ENCODE peak calls at places on chromosomes 12 and 14, in eight cellular contexts. V is T-cell; M is GM13976; Q is IMR-90; Z is naive thymus-derived CD8-positive, alpha-beta T cell; K is neural crest cell; S is mesothelial cell of epicardium; D is Ammon's horn. E is an unnamed sample.

GRCh38 chr14:52740751-52741150 is 10.8 kb downstream of the STYX start:
- DNase-seq in K (no peak), M (no peak), S (no peak), D (no peak), V (no peak), Z (no peak), Q (no peak), E (no peak)

GRCh38 chr12:92628476-92628875 is 74.3 kb upstream of the PLEKHG7 start:
- DNase-seq in K (no peak), M (no peak), Q (peak; percentile 87), Z (no peak), V (no peak), S (no peak), D (no peak), E (no peak)

GRCh38 chr14:101599234-101599885 is 38.1 kb downstream of the DIO3 start:
- DNase-seq in Q (no peak), M (no peak), Z (no peak), V (no peak), K (no peak), S (no peak), D (no peak), E (no peak)

GRCh38 chr12:24948816-24949722 is at the start of gene BCAT1:
- DNase-seq in K (peak; percentile 70), S (peak; percentile 76), V (peak; percentile 11), Q (peak; percentile 88), D (peak; percentile 72), Z (peak; percentile 12), M (peak; percentile 60), E (no peak)

GRCh38 chr12:52697058-52697582 is 6.2 kb downstream of the KRT77 start:
- DNase-seq in Q (no peak), M (no peak), S (no peak), V (no peak), D (no peak), Z (no peak), K (no peak), E (no peak)

GRCh38 chr14:65850429-65851145 is 438.1 kb downstream of the FUT8 start:
- DNase-seq in D (peak; percentile 19), V (peak; percentile 56), K (no peak), S (no peak), Z (peak; percentile 45), M (no peak), Q (no peak), E (peak; percentile 96)

GRCh38 chr12:50647479-50647878 is 116.4 kb upstream of the ATF1 start:
- DNase-seq in D (no peak), S (no peak), Z (no peak), K (no peak), M (no peak), V (no peak), Q (peak; percentile 37), E (no peak)

GRCh38 chr12:70733385-70733784 is 96.2 kb upstream of the PTPRB start:
- DNase-seq in Q (peak; percentile 67), Z (peak; percentile 4), S (no peak), K (peak; percentile 16), M (peak; percentile 59), D (peak; percentile 87), V (no peak), E (peak; percentile 90)

GRCh38 chr14:39246618-39247017 is 12.9 kb downstream of the MIA2 start:
- DNase-seq in K (no peak), M (no peak), Q (peak; percentile 24), Z (no peak), V (no peak), S (no peak), D (no peak), E (no peak)

GRCh38 chr12:52353766-52354165 is 13.5 kb downstream of the KRT85 start:
- DNase-seq in K (no peak), M (no peak), Z (no peak), V (no peak), S (no peak), Q (no peak), D (no peak), E (no peak)

GRCh38 chr12:85733984-85734383 is 102.2 kb downstream of the RASSF9 start:
- DNase-seq in D (no peak), M (no peak), Z (no peak), Q (no peak), S (no peak), V (no peak), K (no peak), E (no peak)

GRCh38 chr14:22456421-22456820 is 132.6 kb downstream of the DAD1 start:
- DNase-seq in D (no peak), M (no peak), V (no peak), Q (no peak), K (no peak), Z (no peak), S (no peak), E (no peak)

GRCh38 chr12:60863421-60863820 is 1267.6 kb downstream of the SLC16A7 start:
- DNase-seq in Z (no peak), S (no peak), K (no peak), D (no peak), V (no peak), M (no peak), Q (no peak), E (no peak)

GRCh38 chr14:53384073-53384472 is 230.9 kb upstream of the DDHD1 start:
- DNase-seq in K (no peak), S (no peak), Z (no peak), V (no peak), M (no peak), D (no peak), Q (no peak), E (no peak)

GRCh38 chr12:34339922-34340321 is 317.6 kb downstream of the ALG10 start:
- DNase-seq in S (no peak), V (no peak), K (no peak), D (no peak), M (no peak), Z (no peak), Q (no peak), E (no peak)

GRCh38 chr12:108768591-108769500 is 37.5 kb upstream of the CORO1C start:
- DNase-seq in Z (peak; percentile 13), M (peak; percentile 67), K (peak; percentile 23), D (no peak), V (peak; percentile 7), Q (no peak), S (peak; percentile 44), E (no peak)

GRCh38 chr14:90140298-90140955 is 78.6 kb downstream of the KCNK13 start:
- DNase-seq in Q (peak; percentile 17), V (no peak), Z (no peak), S (no peak), K (no peak), M (no peak), D (no peak), E (no peak)

GRCh38 chr12:101459642-101460346 is 15.3 kb upstream of the SPIC start:
- DNase-seq in Z (no peak), K (no peak), S (no peak), V (no peak), D (peak; percentile 5), Q (peak; percentile 39), M (no peak), E (no peak)

GRCh38 chr12:49907352-49907751 is 3.7 kb upstream of the FAIM2 start:
- DNase-seq in V (no peak), Z (no peak), K (no peak), Q (no peak), D (peak; percentile 46), S (no peak), M (no peak), E (no peak)

GRCh38 chr12:126784328-126784921 is 1482.5 kb upstream of the TMEM132C start:
- DNase-seq in Z (no peak), K (peak; percentile 52), S (peak; percentile 46), D (peak; percentile 2), M (no peak), Q (no peak), V (peak; percentile 21), E (peak; percentile 19)

GRCh38 chr12:92695577-92695976 is 7.2 kb upstream of the PLEKHG7 start:
- DNase-seq in Q (no peak), K (no peak), M (no peak), Z (no peak), S (no peak), D (no peak), V (no peak), E (peak; percentile 89)

GRCh38 chr12:53290661-53291060 is 4.7 kb upstream of the PFDN5 start:
- DNase-seq in M (no peak), K (no peak), Z (no peak), Q (peak; percentile 66), V (no peak), S (no peak), D (no peak), E (no peak)

GRCh38 chr12:14256555-14257169 is 108.8 kb upstream of the ATF7IP start:
- DNase-seq in Z (peak; percentile 76), M (peak; percentile 54), V (peak; percentile 73), K (peak; percentile 59), D (peak; percentile 86), Q (peak; percentile 85), S (no peak), E (peak; percentile 76)

GRCh38 chr12:91316825-91317224 is 134.2 kb upstream of the DCN start:
- DNase-seq in Z (no peak), M (no peak), Q (peak; percentile 69), S (no peak), K (no peak), V (no peak), D (no peak), E (no peak)

GRCh38 chr12:74849801-74850200 is 312.2 kb downstream of the ATXN7L3B start:
- DNase-seq in S (no peak), D (no peak), Z (no peak), Q (no peak), K (no peak), M (no peak), V (no peak), E (no peak)

GRCh38 chr14:54447231-54447692 is 6.1 kb upstream of the CNIH1 start:
- DNase-seq in Q (peak; percentile 52), D (no peak), Z (no peak), V (no peak), S (no peak), K (no peak), M (no peak), E (no peak)

GRCh38 chr14:45519770-45520169 is 266.8 kb upstream of the MIS18BP1 start:
- DNase-seq in Q (no peak), V (no peak), D (no peak), M (no peak), Z (no peak), K (no peak), S (no peak), E (no peak)

GRCh38 chr14:22871962-22872832 is 657 bp downstream of the LRP10 start:
- DNase-seq in S (peak; percentile 88), V (peak; percentile 68), Q (peak; percentile 81), M (peak; percentile 79), D (peak; percentile 83), Z (peak; percentile 75), K (peak; percentile 84), E (peak; percentile 85)

GRCh38 chr12:71397433-71397954 is 42.1 kb upstream of the LGR5 start:
- DNase-seq in K (no peak), M (no peak), V (no peak), S (no peak), Z (no peak), Q (no peak), D (no peak), E (no peak)

GRCh38 chr12:107264667-107265066 is 171.3 kb upstream of the CRY1 start:
- DNase-seq in M (no peak), S (no peak), Z (no peak), Q (no peak), V (no peak), D (no peak), K (no peak), E (no peak)

GRCh38 chr12:114499338-114499737 is 93.4 kb upstream of the TBX5 start:
- DNase-seq in S (no peak), K (no peak), D (no peak), Z (no peak), V (no peak), M (no peak), Q (peak; percentile 74), E (no peak)

GRCh38 chr12:80087486-80088213 is 11.7 kb upstream of the OTOGL start:
- DNase-seq in S (no peak), D (no peak), Z (no peak), Q (peak; percentile 11), V (no peak), M (no peak), K (no peak), E (no peak)

GRCh38 chr14:64611358-64612020 is 61.7 kb downstream of the PPP1R36 start:
- DNase-seq in K (no peak), S (no peak), V (no peak), Q (peak; percentile 61), D (peak; percentile 29), M (no peak), Z (no peak), E (no peak)

GRCh38 chr14:74988131-74988530 is 14.6 kb upstream of the EIF2B2 start:
- DNase-seq in D (no peak), K (no peak), V (no peak), Q (peak; percentile 75), Z (no peak), S (no peak), M (no peak), E (no peak)